ENCODE peak calls at places on chromosomes 1 and 21, in six cellular contexts. F, R, A, G, U and L are unnamed samples.
A peak's percentile ranks its signal among the peaks of the same experiment; 100 is the strongest.

GRCh38 chr1:9589719-9590157 is 1.0 kb downstream of the TMEM201 start:
- DNase-seq in F (no peak), R (no peak), A (no peak), G (no peak), U (no peak), L (no peak)

GRCh38 chr21:14836950-14837349 is 227.8 kb downstream of the NRIP1 start:
- DNase-seq in F (no peak), R (no peak), A (no peak), G (no peak), U (no peak), L (no peak)

GRCh38 chr1:150366416-150367296 is 2.7 kb downstream of the RPRD2 start:
- DNase-seq in F (no peak), R (no peak), A (no peak), G (no peak), U (no peak), L (no peak)

GRCh38 chr1:16075337-16076002 is 2.0 kb upstream of the FAM131C start:
- DNase-seq in F (no peak), R (no peak), A (no peak), G (no peak), U (no peak), L (no peak)

GRCh38 chr1:19552291-19553010 is 67.1 kb upstream of the CAPZB start:
- DNase-seq in F (no peak), R (no peak), A (no peak), G (no peak), U (no peak), L (no peak)

GRCh38 chr1:115136106-115136505 is 46.8 kb upstream of the TSPAN2 start:
- DNase-seq in F (no peak), R (no peak), A (no peak), G (no peak), U (no peak), L (no peak)

GRCh38 chr1:166166701-166167394 is at the start of gene FAM78B:
- DNase-seq in F (peak; percentile 77), R (no peak), A (peak; percentile 54), G (peak; percentile 99), U (peak; percentile 36), L (peak; percentile 74)

GRCh38 chr1:50420283-50420682 is 3.0 kb downstream of the DMRTA2 start:
- DNase-seq in F (no peak), R (no peak), A (no peak), G (peak; percentile 5), U (no peak), L (no peak)

GRCh38 chr1:114154963-114155322 is 1.3 kb upstream of the SYT6 start:
- DNase-seq in F (no peak), R (no peak), A (no peak), G (no peak), U (no peak), L (no peak)

DNA sequence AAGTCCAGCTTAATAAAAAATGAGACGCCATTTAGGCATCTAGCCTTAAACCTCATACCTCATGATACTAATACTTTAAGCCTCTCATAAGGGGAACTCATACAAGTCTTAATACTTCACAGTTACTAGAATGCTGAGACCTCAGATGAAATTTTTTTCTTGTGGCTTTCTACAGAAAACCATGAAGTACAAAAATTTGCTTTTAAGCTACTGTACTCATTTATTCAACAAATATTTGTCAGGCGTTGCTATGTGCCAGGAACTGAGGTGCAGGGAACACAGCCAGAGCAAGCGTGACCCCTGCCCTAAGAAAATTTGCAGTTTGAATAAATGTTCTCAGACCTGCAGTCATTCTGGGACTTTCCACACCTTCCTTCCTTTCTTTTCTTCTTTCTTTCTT is 150.6 kb downstream of the MRPL39 start:
- DNase-seq in F (no peak), R (no peak), A (no peak), G (no peak), U (peak; percentile 77), L (no peak)
- TF ChIP-seq TAF1 in F (no peak), R (no peak), A (no peak), G (no peak), U (peak; percentile 46), L (no peak)

GRCh38 chr1:44659566-44659965 is 14.7 kb downstream of the TMEM53 start:
- DNase-seq in F (no peak), R (no peak), A (no peak), G (no peak), U (no peak), L (no peak)

GRCh38 chr1:44661786-44662682 is 12.2 kb downstream of the TMEM53 start:
- DNase-seq in F (no peak), R (no peak), A (no peak), G (no peak), U (no peak), L (no peak)

GRCh38 chr1:44662683-44663030 is 11.6 kb downstream of the TMEM53 start:
- DNase-seq in F (no peak), R (no peak), A (no peak), G (no peak), U (no peak), L (no peak)

GRCh38 chr1:44655609-44656008 is 18.7 kb downstream of the TMEM53 start:
- DNase-seq in F (no peak), R (no peak), A (peak; percentile 34), G (peak; percentile 54), U (no peak), L (no peak)

DNA sequence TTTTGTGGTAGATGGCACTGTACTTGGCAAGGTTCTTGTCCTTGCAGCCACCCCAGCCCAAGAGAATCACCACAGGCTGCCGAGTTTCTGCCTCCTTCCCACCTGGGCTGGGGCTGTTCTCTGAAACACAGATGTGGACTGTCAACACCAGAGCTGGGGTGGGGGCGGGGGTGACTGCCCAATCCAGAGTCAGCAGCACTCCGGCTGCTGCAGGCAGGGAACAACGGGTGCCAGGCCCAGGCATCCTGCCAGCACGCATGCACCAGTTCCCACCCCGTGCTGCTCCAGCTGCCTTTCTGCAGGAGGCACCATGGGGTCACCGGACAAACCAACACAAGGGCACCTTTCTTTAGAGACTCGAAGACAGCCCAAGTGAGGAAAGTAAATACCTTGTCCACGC is 14.1 kb downstream of the TMEM53 start:
- DNase-seq in F (no peak), R (no peak), A (no peak), G (no peak), U (no peak), L (no peak)
- TF ChIP-seq POLR2A in F (no peak), R (no peak), A (no peak), G (no peak), U (no peak), L (no peak)

DNA sequence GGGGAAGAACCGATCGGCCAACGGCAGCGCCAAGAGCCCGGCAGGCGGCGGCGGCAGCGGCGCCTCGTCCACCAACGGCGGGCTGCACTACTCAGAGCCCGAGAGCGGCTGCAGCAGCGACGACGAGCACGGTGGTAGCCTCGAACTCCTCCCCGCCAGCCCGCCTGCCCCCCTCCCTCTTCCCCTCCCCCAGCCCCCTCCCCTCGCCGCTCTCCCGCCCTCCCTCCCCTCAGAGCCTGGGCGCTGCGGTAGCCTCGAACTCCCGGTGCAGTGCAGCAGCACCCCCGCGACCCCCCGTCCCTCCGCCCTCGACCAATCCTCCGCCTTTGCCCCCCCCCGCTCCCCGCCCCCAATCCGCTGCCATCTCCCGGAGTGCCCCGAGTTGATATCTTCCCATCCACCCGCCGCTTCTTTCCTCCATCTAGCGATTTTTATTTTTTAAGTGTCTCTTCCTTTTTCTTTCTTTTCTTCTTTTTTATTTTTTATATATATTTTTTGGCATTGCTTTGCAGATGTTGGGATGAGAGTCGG is 495 bp downstream of the RCOR3 start:
- DNase-seq in F (peak; percentile 42), R (no peak), A (peak; percentile 24), G (peak; percentile 80), U (no peak), L (peak; percentile 33)
- TF ChIP-seq POLR2AphosphoS5 in F (no peak), R (no peak), A (no peak), G (no peak), U (no peak), L (no peak)

DNA sequence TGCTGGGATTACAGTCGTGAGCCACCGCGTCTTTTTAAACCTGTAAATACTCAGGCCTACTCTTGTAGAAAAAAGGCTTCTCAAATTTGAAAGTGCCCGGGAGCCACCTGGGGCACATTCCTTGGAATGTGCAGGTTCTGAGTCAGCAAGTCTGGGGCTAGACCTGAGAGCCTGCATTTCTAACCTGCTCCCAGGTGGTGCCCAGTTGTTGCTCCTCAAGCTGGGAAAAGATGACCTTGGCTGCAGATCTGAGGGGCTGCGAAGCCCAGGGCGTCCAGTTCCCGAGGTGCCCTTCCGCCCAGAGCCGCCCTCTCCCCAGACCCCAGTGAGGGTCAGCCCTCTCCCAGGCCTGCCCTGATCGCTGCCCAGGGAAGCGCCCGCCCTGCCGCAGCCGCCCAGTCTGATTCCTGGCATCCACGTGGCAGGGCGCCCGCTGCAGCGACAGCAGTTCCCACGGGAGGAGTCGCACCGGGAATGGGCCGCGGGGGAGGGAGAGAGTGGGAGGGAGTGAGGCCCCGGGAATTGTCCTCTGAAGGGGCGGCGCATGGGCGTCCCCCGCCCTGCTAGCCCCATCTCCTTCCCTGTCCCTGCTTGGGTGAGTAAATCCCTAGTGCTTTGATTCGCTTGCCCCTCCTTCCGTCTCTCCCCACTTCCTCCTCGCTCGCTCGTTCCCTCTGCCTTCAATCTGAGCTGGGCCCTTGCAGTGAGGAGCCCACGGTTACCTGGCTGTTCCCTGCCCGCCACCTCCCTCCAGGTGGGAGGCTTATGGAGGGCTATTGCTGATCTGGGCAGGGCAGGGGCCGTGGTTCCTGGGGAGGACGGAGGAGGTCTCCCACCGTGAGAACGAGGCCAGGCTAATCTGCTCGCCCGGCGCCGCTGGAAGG is 18.8 kb upstream of the TENT5B start:
- DNase-seq in F (no peak), R (no peak), A (no peak), G (peak; percentile 23), U (no peak), L (no peak)
- TF ChIP-seq TAF1 in F (no peak), R (peak; percentile 37), A (no peak), G (no peak), U (no peak), L (no peak)

DNA sequence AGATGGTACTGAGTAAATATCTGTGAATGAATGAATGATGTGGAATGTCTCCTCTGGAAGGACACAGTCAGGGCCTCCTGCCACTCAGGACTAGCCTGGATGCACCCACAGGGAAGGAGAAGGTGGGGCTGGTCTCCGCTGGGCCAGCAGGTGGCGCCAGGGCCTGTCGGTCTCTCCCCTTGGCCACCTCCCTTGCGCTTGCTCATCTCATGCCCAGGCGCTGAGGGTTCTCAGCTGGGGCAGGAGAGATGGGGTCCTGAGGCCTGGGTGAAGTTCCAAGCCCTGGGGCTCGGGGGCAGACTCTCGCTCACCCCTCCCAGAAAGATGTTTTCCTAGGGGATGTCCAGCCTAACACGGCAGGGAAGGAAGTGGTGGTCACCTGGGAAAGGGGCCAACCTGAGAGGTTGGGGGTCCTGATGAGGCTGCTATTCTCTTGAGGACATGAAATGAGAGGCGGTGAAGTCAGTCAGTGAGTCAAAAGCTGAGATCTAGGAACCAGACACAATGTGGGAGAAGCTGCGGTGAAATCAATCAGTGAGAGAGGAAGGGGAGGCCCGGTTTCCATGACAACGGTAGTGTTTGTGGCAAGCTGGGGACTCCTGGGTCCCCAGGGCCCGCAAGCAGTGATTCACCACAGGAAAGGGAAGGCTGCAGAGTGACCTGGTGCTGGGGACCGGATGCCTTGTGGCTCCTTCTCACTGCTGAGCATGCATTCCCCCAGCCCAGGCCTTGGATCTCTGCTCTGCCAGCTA is 14.6 kb upstream of the MEX3A start:
- DNase-seq in F (peak; percentile 80), R (no peak), A (peak; percentile 65), G (peak; percentile 86), U (peak; percentile 93), L (peak; percentile 88)
- TF ChIP-seq POLR2A in F (peak; percentile 46), R (no peak), A (no peak), G (no peak), U (no peak), L (peak; percentile 55)

GRCh38 chr1:182872881-182873280 is 33.7 kb downstream of the DHX9 start:
- DNase-seq in F (no peak), R (no peak), A (no peak), G (no peak), U (no peak), L (no peak)
- TF ChIP-seq POLR2AphosphoS5 in F (no peak), R (peak; percentile 19), A (no peak), G (no peak), U (no peak), L (no peak)

GRCh38 chr1:2300004-2300771 is 72.1 kb downstream of the SKI start:
- DNase-seq in F (peak; percentile 97), R (no peak), A (no peak), G (no peak), U (peak; percentile 71), L (peak; percentile 96)
- TF ChIP-seq TAF1 in F (peak; percentile 29), R (no peak), A (no peak), G (no peak), U (peak; percentile 47), L (no peak)